ENCODE peak calls at places on chromosomes 2 and 18, in four cellular contexts. O, K, F and P are unnamed samples.

GRCh38 chr18:477565-477964 is 22.9 kb downstream of the COLEC12 start:
- DNase-seq in O (peak; percentile 50), K (no peak), F (no peak), P (no peak)

GRCh38 chr2:174071321-174071720 is 106.1 kb upstream of the SP3 start:
- DNase-seq in O (no peak), K (no peak), F (no peak), P (no peak)

GRCh38 chr18:74598350-74599001 is 806 bp downstream of the ZNF407 start:
- DNase-seq in O (peak; percentile 21), K (peak; percentile 66), F (peak; percentile 69), P (peak; percentile 75)

GRCh38 chr18:49521251-49521650 is 34.2 kb upstream of the C18orf32 start:
- DNase-seq in O (peak; percentile 27), K (no peak), F (no peak), P (no peak)

GRCh38 chr2:213669657-213670056 is 385.4 kb downstream of the SPAG16 start:
- DNase-seq in O (no peak), K (no peak), F (no peak), P (no peak)

GRCh38 chr2:231545105-231545902 is 15.1 kb upstream of the NMUR1 start:
- DNase-seq in O (peak; percentile 67), K (no peak), F (peak; percentile 36), P (peak; percentile 89)

GRCh38 chr2:44918095-44918775 is 23.3 kb upstream of the SIX3 start:
- DNase-seq in O (peak; percentile 81), K (no peak), F (no peak), P (no peak)

GRCh38 chr2:104856086-104856972 is 2.4 kb downstream of the POU3F3 start:
- DNase-seq in O (no peak), K (peak; percentile 69), F (no peak), P (no peak)

GRCh38 chr2:42967959-42968674 is 175.7 kb upstream of the HAAO start:
- DNase-seq in O (no peak), K (no peak), F (no peak), P (no peak)

GRCh38 chr2:237254369-237254861 is 159.5 kb downstream of the COL6A3 start:
- DNase-seq in O (no peak), K (no peak), F (no peak), P (no peak)

GRCh38 chr2:78261454-78261853 is 739.3 kb upstream of the LRRTM4 start:
- DNase-seq in O (no peak), K (no peak), F (no peak), P (no peak)

GRCh38 chr2:54952425-54952824 is 97.8 kb downstream of the RTN4 start:
- DNase-seq in O (peak; percentile 50), K (no peak), F (no peak), P (no peak)